ENCODE peak calls at places on chromosomes 6 and 20, in six cellular contexts. U is AG09309; F is dermis microvascular lymphatic vessel endothelial cell; G is effector memory CD8-positive, alpha-beta T cell; A is choroid plexus epithelial cell; Z is progenitor cell of endocrine pancreas. H is an unnamed sample.

GRCh38 chr20:48066256-48066655 is 281.0 kb upstream of the SULF2 start:
- DNase-seq in U (peak), F (peak), G (no peak), A (peak), Z (no peak), H (no peak)

GRCh38 chr6:25863360-25863759 is 10.7 kb downstream of the SLC17A3 start:
- DNase-seq in U (no peak), F (no peak), G (no peak), A (no peak), Z (no peak), H (no peak)

GRCh38 chr6:20658053-20658452 is 123.8 kb downstream of the CDKAL1 start:
- DNase-seq in U (no peak), F (no peak), G (no peak), A (no peak), Z (no peak), H (no peak)

GRCh38 chr20:22815584-22815983 is 219.5 kb upstream of the SSTR4 start:
- DNase-seq in U (no peak), F (no peak), G (no peak), A (no peak), Z (no peak), H (no peak)

GRCh38 chr6:146851837-146852236 is 253.1 kb downstream of the ADGB start:
- DNase-seq in U (peak), F (no peak), G (no peak), A (peak), Z (no peak), H (peak)

GRCh38 chr6:161138545-161139303 is 135.1 kb downstream of the AGPAT4 start:
- DNase-seq in U (no peak), F (no peak), G (no peak), A (no peak), Z (no peak), H (no peak)

GRCh38 chr6:83758533-83758932 is 49.6 kb upstream of the SNAP91 start:
- DNase-seq in U (no peak), F (no peak), G (no peak), A (no peak), Z (no peak), H (no peak)

GRCh38 chr20:17465236-17465635 is 65.9 kb downstream of the BFSP1 start:
- DNase-seq in U (no peak), F (no peak), G (no peak), A (no peak), Z (no peak), H (no peak)

GRCh38 chr6:102553214-102553613 is 1159.7 kb downstream of the GRIK2 start:
- DNase-seq in U (no peak), F (no peak), G (no peak), A (no peak), Z (no peak), H (no peak)

GRCh38 chr20:21609221-21609620 is 95.4 kb upstream of the NKX2-2 start:
- DNase-seq in U (no peak), F (no peak), G (no peak), A (no peak), Z (no peak), H (peak)

GRCh38 chr6:35181313-35181932 is 32.3 kb upstream of the SCUBE3 start:
- DNase-seq in U (peak), F (no peak), G (no peak), A (peak), Z (no peak), H (peak)

GRCh38 chr20:48725589-48725991 is 102.2 kb downstream of the PREX1 start:
- DNase-seq in U (no peak), F (no peak), G (no peak), A (peak), Z (no peak), H (peak)

GRCh38 chr6:47512872-47513271 is 35.3 kb downstream of the CD2AP start:
- DNase-seq in U (no peak), F (no peak), G (no peak), A (no peak), Z (no peak), H (no peak)

GRCh38 chr20:57717797-57718196 is 8.0 kb upstream of the PMEPA1 start:
- DNase-seq in U (no peak), F (no peak), G (no peak), A (peak), Z (no peak), H (peak)

GRCh38 chr6:89369009-89369408 is 16.5 kb upstream of the UBE2J1 start:
- DNase-seq in U (no peak), F (no peak), G (no peak), A (peak), Z (no peak), H (peak)

GRCh38 chr6:145878591-145879295 is 64.1 kb upstream of the FBXO30 start:
- DNase-seq in U (no peak), F (no peak), G (no peak), A (peak), Z (no peak), H (peak)

GRCh38 chr6:137724495-137725211 is 142.4 kb upstream of the TNFAIP3 start:
- DNase-seq in U (no peak), F (no peak), G (no peak), A (no peak), Z (no peak), H (no peak)

GRCh38 chr6:40477246-40478126 is 109.7 kb downstream of the LRFN2 start:
- DNase-seq in U (no peak), F (no peak), G (peak), A (no peak), Z (no peak), H (peak)

GRCh38 chr6:80165143-80165542 is 58.7 kb downstream of the BCKDHB start:
- DNase-seq in U (no peak), F (peak), G (no peak), A (peak), Z (no peak), H (no peak)

GRCh38 chr20:36085686-36086267 is 68.8 kb upstream of the EPB41L1 start:
- DNase-seq in U (no peak), F (no peak), G (no peak), A (peak), Z (no peak), H (peak)

GRCh38 chr20:32155017-32155965 is 45.8 kb downstream of the TM9SF4 start:
- DNase-seq in U (peak), F (peak), G (no peak), A (peak), Z (no peak), H (peak)

GRCh38 chr6:140285471-140285870 is 911.0 kb upstream of the CITED2 start:
- DNase-seq in U (no peak), F (no peak), G (no peak), A (peak), Z (no peak), H (no peak)

GRCh38 chr6:21955196-21955595 is 341.6 kb downstream of the PRL start:
- DNase-seq in U (no peak), F (no peak), G (no peak), A (no peak), Z (no peak), H (no peak)

GRCh38 chr20:1761116-1761515 is 103.5 kb upstream of the SIRPG start:
- DNase-seq in U (peak), F (no peak), G (no peak), A (peak), Z (no peak), H (peak)

GRCh38 chr6:20569000-20569610 is 34.8 kb downstream of the CDKAL1 start:
- DNase-seq in U (no peak), F (no peak), G (no peak), A (no peak), Z (no peak), H (peak)

GRCh38 chr6:130076512-130076911 is 58.1 kb downstream of the L3MBTL3 start:
- DNase-seq in U (no peak), F (no peak), G (no peak), A (peak), Z (no peak), H (no peak)

GRCh38 chr6:107101211-107101610 is 14.1 kb downstream of the BEND3 start:
- DNase-seq in U (no peak), F (no peak), G (no peak), A (no peak), Z (no peak), H (no peak)

GRCh38 chr6:6886886-6887285 is 220.9 kb upstream of the RREB1 start:
- DNase-seq in U (no peak), F (no peak), G (no peak), A (no peak), Z (no peak), H (no peak)

GRCh38 chr6:111804627-111805235 is 68.5 kb downstream of the FYN start:
- DNase-seq in U (peak), F (no peak), G (peak), A (peak), Z (no peak), H (peak)

GRCh38 chr6:134512946-134513345 is 195.0 kb upstream of the SGK1 start:
- DNase-seq in U (no peak), F (no peak), G (no peak), A (no peak), Z (no peak), H (no peak)

GRCh38 chr6:42898891-42899361 is 16.9 kb upstream of the PTCRA start:
- DNase-seq in U (no peak), F (peak), G (peak), A (peak), Z (peak), H (peak)

GRCh38 chr6:79750806-79751205 is 119.7 kb downstream of the SH3BGRL2 start:
- DNase-seq in U (no peak), F (no peak), G (no peak), A (peak), Z (no peak), H (peak)

GRCh38 chr6:146700078-146700686 is 101.4 kb downstream of the ADGB start:
- DNase-seq in U (peak), F (peak), G (peak), A (peak), Z (peak), H (peak)

GRCh38 chr6:14673201-14673600 is 555.6 kb downstream of the CD83 start:
- DNase-seq in U (no peak), F (no peak), G (no peak), A (peak), Z (no peak), H (no peak)